ENCODE peak calls at places on chromosomes 16 and 17, in five cellular contexts. K is Caki2; B is tibial nerve; H is SJCRH30; W is activated CD8-positive, alpha-beta memory T cell treated with anti-CD3 and anti-CD28 coated beads for 1 hour. J is an unnamed sample.

GRCh38 chr17:82091264-82092066 is 6.6 kb downstream of the FASN start:
- DNase-seq in K (no peak), B (no peak), H (no peak), W (no peak), J (no peak)

GRCh38 chr17:55377885-55378284 is 43.8 kb downstream of the MMD start:
- DNase-seq in K (no peak), B (no peak), H (no peak), W (no peak), J (no peak)

GRCh38 chr17:44736551-44737240 is 22.1 kb upstream of the ADAM11 start:
- DNase-seq in K (no peak), B (no peak), H (no peak), W (no peak), J (no peak)

GRCh38 chr16:50213939-50214519 is 52.3 kb upstream of the ADCY7 start:
- DNase-seq in K (peak; percentile 33), B (no peak), H (peak; percentile 79), W (no peak), J (no peak)

GRCh38 chr17:43665387-43666101 is 3.8 kb upstream of the MEOX1 start:
- DNase-seq in K (no peak), B (no peak), H (peak; percentile 77), W (no peak), J (no peak)

GRCh38 chr16:88651276-88651988 is 579 bp upstream of the CYBA start:
- DNase-seq in K (peak; percentile 88), B (no peak), H (no peak), W (peak; percentile 49), J (no peak)

GRCh38 chr16:88377961-88378360 is 4.8 kb upstream of the ZNF469 start:
- DNase-seq in K (no peak), B (no peak), H (no peak), W (no peak), J (no peak)

GRCh38 chr17:50806141-50806643 is 29.2 kb upstream of the WFIKKN2 start:
- DNase-seq in K (no peak), B (no peak), H (no peak), W (no peak), J (peak; percentile 87)

GRCh38 chr17:76080207-76080933 is 1.4 kb downstream of the ZACN start:
- DNase-seq in K (no peak), B (no peak), H (peak; percentile 57), W (no peak), J (no peak)

GRCh38 chr17:66040402-66040801 is 151.5 kb downstream of the CEP112 start:
- DNase-seq in K (no peak), B (no peak), H (no peak), W (no peak), J (no peak)

GRCh38 chr17:79213305-79213704 is 138.7 kb downstream of the ENGASE start:
- DNase-seq in K (no peak), B (no peak), H (no peak), W (no peak), J (no peak)

GRCh38 chr16:2709588-2709984 is 10.4 kb downstream of the PRSS27 start:
- DNase-seq in K (no peak), B (no peak), H (no peak), W (no peak), J (no peak)

GRCh38 chr16:10729649-10730048 is 14.0 kb upstream of the NUBP1 start:
- DNase-seq in K (peak; percentile 80), B (no peak), H (peak; percentile 47), W (no peak), J (peak; percentile 78)

GRCh38 chr17:78330570-78331224 is 29.2 kb downstream of the SOCS3 start:
- DNase-seq in K (no peak), B (no peak), H (no peak), W (no peak), J (no peak)

GRCh38 chr17:50541402-50541915 is 5.5 kb upstream of the SPATA20 start:
- DNase-seq in K (no peak), B (no peak), H (no peak), W (no peak), J (no peak)

GRCh38 chr17:2916362-2916928 is 120.2 kb downstream of the RAP1GAP2 start:
- DNase-seq in K (no peak), B (no peak), H (no peak), W (no peak), J (no peak)

GRCh38 chr17:1124896-1125774 is 54.6 kb downstream of the ABR start:
- DNase-seq in K (no peak), B (no peak), H (no peak), W (no peak), J (no peak)

GRCh38 chr16:30950516-30951073 is 1.7 kb downstream of the ORAI3 start:
- DNase-seq in K (no peak), B (no peak), H (no peak), W (no peak), J (peak; percentile 54)

GRCh38 chr16:1710811-1711507 is 5.0 kb downstream of the MAPK8IP3 start:
- DNase-seq in K (no peak), B (no peak), H (no peak), W (no peak), J (no peak)

GRCh38 chr17:56699186-56699895 is 105.8 kb downstream of the NOG start:
- DNase-seq in K (peak; percentile 99), B (no peak), H (peak; percentile 55), W (no peak), J (no peak)

GRCh38 chr17:16439303-16439791 is 24.0 kb downstream of the TRPV2 start:
- DNase-seq in K (no peak), B (no peak), H (peak; percentile 59), W (no peak), J (no peak)

GRCh38 chr16:55283776-55284717 is 40.0 kb upstream of the IRX6 start:
- DNase-seq in K (peak; percentile 65), B (no peak), H (no peak), W (no peak), J (no peak)

GRCh38 chr16:11139624-11140375 is 116.2 kb downstream of the SOCS1 start:
- DNase-seq in K (no peak), B (no peak), H (peak; percentile 44), W (no peak), J (no peak)

J was measured in left lobe of liver.